ENCODE peak calls at places on chromosomes 16 and 17, in seven cellular contexts. C is Panc1, M is fibroblast of lung, K is ELF-1, L is kidney epithelial cell, B is iris pigment epithelial cell, Z is coronary artery. X is an unnamed sample.
A peak's percentile ranks its signal among the peaks of the same experiment; 100 is the strongest.

GRCh38 chr16:72149676-72150464 is 22.1 kb downstream of the PMFBP1 start:
- DNase-seq in C (no peak), M (no peak), K (peak; percentile 69), L (no peak), B (no peak), Z (no peak), X (no peak)

GRCh38 chr16:2210386-2211365 is at the start of gene BRICD5:
- DNase-seq in C (no peak), M (peak; percentile 20), K (peak; percentile 47), L (no peak), B (peak; percentile 21), Z (no peak), X (no peak)

GRCh38 chr17:77470800-77471733 is 330.3 kb downstream of the SEC14L1 start:
- DNase-seq in C (no peak), M (peak; percentile 70), K (peak; percentile 94), L (no peak), B (no peak), Z (no peak), X (no peak)

GRCh38 chr16:66291833-66292232 is 74.7 kb upstream of the CDH5 start:
- DNase-seq in C (no peak), M (no peak), K (no peak), L (no peak), B (no peak), Z (peak; percentile 9), X (peak; percentile 5)

GRCh38 chr16:4290236-4290830 is 17.5 kb upstream of the TFAP4 start:
- DNase-seq in C (peak; percentile 96), M (peak; percentile 61), K (peak; percentile 86), L (no peak), B (peak; percentile 75), Z (no peak), X (no peak)

GRCh38 chr17:7384489-7385081 is 3.7 kb downstream of the TNK1 start:
- DNase-seq in C (no peak), M (no peak), K (no peak), L (no peak), B (no peak), Z (no peak), X (no peak)

GRCh38 chr17:78528541-78528940 is 48.7 kb downstream of the DNAH17 start:
- DNase-seq in C (no peak), M (no peak), K (no peak), L (no peak), B (no peak), Z (no peak), X (no peak)

GRCh38 chr17:50834786-50835562 is 412 bp upstream of the WFIKKN2 start:
- DNase-seq in C (no peak), M (peak; percentile 67), K (peak; percentile 63), L (no peak), B (peak; percentile 34), Z (peak; percentile 73), X (no peak)

GRCh38 chr16:54275956-54276355 is 10.6 kb downstream of the IRX3 start:
- DNase-seq in C (no peak), M (no peak), K (no peak), L (no peak), B (no peak), Z (peak; percentile 11), X (peak; percentile 37)

GRCh38 chr17:45234641-45235040 is 13.0 kb downstream of the FMNL1 start:
- DNase-seq in C (no peak), M (no peak), K (peak; percentile 29), L (no peak), B (no peak), Z (no peak), X (no peak)

GRCh38 chr17:48628641-48629410 is 2.7 kb upstream of the HOXB9 start:
- DNase-seq in C (no peak), M (no peak), K (peak; percentile 20), L (no peak), B (no peak), Z (no peak), X (no peak)

GRCh38 chr17:27572665-27573064 is 58.3 kb upstream of the LGALS9 start:
- DNase-seq in C (no peak), M (peak; percentile 38), K (no peak), L (no peak), B (peak; percentile 28), Z (no peak), X (no peak)

GRCh38 chr17:42772945-42773289 is 332 bp upstream of the VPS25 start:
- DNase-seq in C (no peak), M (no peak), K (no peak), L (no peak), B (no peak), Z (no peak), X (no peak)

GRCh38 chr16:58850627-58851024 is 116.5 kb upstream of the GOT2 start:
- DNase-seq in C (no peak), M (no peak), K (no peak), L (no peak), B (no peak), Z (no peak), X (no peak)

X was measured in mesenteric fat pad.